ENCODE peak calls at places on chromosome 4, in seven cellular contexts. J is OCI-M1; B is stimulated activated CD8-positive, alpha-beta memory T cell treated with anti-CD3 and anti-CD28 coated beads, Interleukin-15, amount 100 ng/mL, for 1 hour; F is Kasumi-1; W is AG04449; Y is OCI-LY7; H is lung microvascular endothelial cell. I is an unnamed sample.

GRCh38 chr4:1406946-1407656 is 859 bp upstream of the NKX1-1 start:
- DNase-seq in J (no peak), B (no peak), F (no peak), W (no peak), Y (no peak), H (no peak), I (no peak)

GRCh38 chr4:82624819-82625218 is 63.0 kb upstream of the TMEM150C start:
- DNase-seq in J (no peak), B (no peak), F (no peak), W (no peak), Y (no peak), H (no peak), I (no peak)

GRCh38 chr4:155954118-155954503 is 445 bp upstream of the CTSO start:
- DNase-seq in J (no peak), B (no peak), F (no peak), W (no peak), Y (no peak), H (no peak), I (no peak)

GRCh38 chr4:95107635-95108034 is 349.9 kb downstream of the BMPR1B start:
- DNase-seq in J (no peak), B (no peak), F (no peak), W (no peak), Y (no peak), H (peak; percentile 23), I (no peak)

GRCh38 chr4:144518181-144518895 is 127.6 kb upstream of the HHIP start:
- DNase-seq in J (no peak), B (no peak), F (no peak), W (no peak), Y (no peak), H (no peak), I (no peak)

GRCh38 chr4:151389316-151389715 is 19.7 kb upstream of the FHIP1A start:
- DNase-seq in J (no peak), B (no peak), F (no peak), W (no peak), Y (no peak), H (no peak), I (no peak)

GRCh38 chr4:145681956-145682355 is 2.0 kb downstream of the C4orf51 start:
- DNase-seq in J (no peak), B (no peak), F (no peak), W (no peak), Y (no peak), H (no peak), I (no peak)

GRCh38 chr4:40228497-40229365 is 31.9 kb downstream of the RHOH start:
- DNase-seq in J (peak; percentile 33), B (no peak), F (no peak), W (no peak), Y (no peak), H (peak; percentile 34), I (peak; percentile 85)

GRCh38 chr4:183920512-183920911 is 15.4 kb downstream of the STOX2 start:
- DNase-seq in J (no peak), B (no peak), F (peak; percentile 26), W (no peak), Y (peak; percentile 36), H (no peak), I (no peak)

GRCh38 chr4:118772149-118773081 is 63.5 kb downstream of the SEC24D start:
- DNase-seq in J (peak; percentile 73), B (no peak), F (peak; percentile 74), W (no peak), Y (peak; percentile 67), H (peak; percentile 72), I (peak; percentile 45)

GRCh38 chr4:121217385-121217784 is 53.3 kb upstream of the TNIP3 start:
- DNase-seq in J (no peak), B (no peak), F (no peak), W (peak; percentile 23), Y (no peak), H (no peak), I (no peak)

GRCh38 chr4:24044610-24045589 is 155.1 kb upstream of the PPARGC1A start:
- DNase-seq in J (no peak), B (no peak), F (no peak), W (no peak), Y (no peak), H (no peak), I (no peak)

GRCh38 chr4:184459413-184459812 is 14.9 kb downstream of the IRF2 start:
- DNase-seq in J (no peak), B (no peak), F (no peak), W (peak; percentile 47), Y (no peak), H (no peak), I (no peak)

GRCh38 chr4:16914208-16914607 is 15.8 kb upstream of the LDB2 start:
- DNase-seq in J (peak; percentile 31), B (no peak), F (peak; percentile 22), W (no peak), Y (peak; percentile 2), H (peak; percentile 83), I (peak; percentile 38)

GRCh38 chr4:140048419-140049022 is 105.5 kb downstream of the MAML3 start:
- DNase-seq in J (peak; percentile 75), B (no peak), F (no peak), W (no peak), Y (no peak), H (peak; percentile 39), I (no peak)

GRCh38 chr4:186587416-186588018 is 32.1 kb upstream of the MTNR1A start:
- DNase-seq in J (peak; percentile 73), B (peak; percentile 32), F (peak; percentile 67), W (no peak), Y (peak; percentile 46), H (peak; percentile 64), I (peak; percentile 63)

GRCh38 chr4:1802151-1802715 is 9.1 kb downstream of the FGFR3 start:
- DNase-seq in J (no peak), B (no peak), F (peak; percentile 57), W (no peak), Y (no peak), H (no peak), I (no peak)

GRCh38 chr4:125677665-125678307 is 363.0 kb downstream of the FAT4 start:
- DNase-seq in J (peak; percentile 71), B (no peak), F (peak; percentile 21), W (no peak), Y (no peak), H (peak; percentile 5), I (no peak)

GRCh38 chr4:71188197-71188625 is 150.6 kb upstream of the SLC4A4 start:
- DNase-seq in J (peak; percentile 39), B (no peak), F (no peak), W (no peak), Y (no peak), H (no peak), I (no peak)

GRCh38 chr4:27046851-27047250 is 186.2 kb downstream of the STIM2 start:
- DNase-seq in J (no peak), B (no peak), F (no peak), W (no peak), Y (no peak), H (no peak), I (no peak)

GRCh38 chr4:84498203-84499026 is 677 bp downstream of the NKX6-1 start:
- DNase-seq in J (no peak), B (no peak), F (peak; percentile 58), W (no peak), Y (no peak), H (peak; percentile 20), I (no peak)

GRCh38 chr4:89995006-89995405 is 100.4 kb downstream of the MMRN1 start:
- DNase-seq in J (no peak), B (no peak), F (no peak), W (no peak), Y (no peak), H (no peak), I (no peak)

GRCh38 chr4:129377131-129377845 is 281.3 kb downstream of the C4orf33 start:
- DNase-seq in J (no peak), B (no peak), F (peak; percentile 66), W (no peak), Y (no peak), H (peak; percentile 26), I (no peak)

GRCh38 chr4:154579927-154580326 is 10.6 kb downstream of the FGA start:
- DNase-seq in J (no peak), B (no peak), F (no peak), W (no peak), Y (no peak), H (no peak), I (no peak)